ENCODE peak calls at places on chromosomes 1 and 21, in four cellular contexts. F is prostate gland, Q is tibial nerve, L is gastrocnemius medialis. V is an unnamed sample.

GRCh38 chr1:115469703-115470476 is 131.8 kb upstream of the NGF start:
- DNase-seq in Q (no peak), L (peak), F (no peak), V (peak)

GRCh38 chr1:19643113-19643512 is 998 bp upstream of the NBL1 start:
- DNase-seq in Q (no peak), F (peak), L (no peak), V (no peak)

GRCh38 chr1:29368936-29369932 is 132.9 kb downstream of the PTPRU start:
- DNase-seq in Q (no peak), L (no peak), F (no peak), V (no peak)

GRCh38 chr1:172914517-172915144 is 136.1 kb downstream of the TNFSF18 start:
- DNase-seq in L (no peak), F (no peak), Q (no peak), V (no peak)

GRCh38 chr21:45824546-45825208 is 156.9 kb upstream of the COL6A1 start:
- DNase-seq in Q (no peak), L (no peak), F (no peak), V (no peak)

GRCh38 chr1:199723557-199723956 is 304.0 kb upstream of the NR5A2 start:
- DNase-seq in Q (no peak), L (no peak), F (no peak), V (no peak)

GRCh38 chr1:154546264-154547043 is 12.0 kb downstream of the UBE2Q1 start:
- DNase-seq in Q (no peak), L (no peak), F (no peak), V (no peak)

GRCh38 chr1:32695098-32695904 is 7.3 kb downstream of the SYNC start:
- DNase-seq in Q (peak), L (peak), F (no peak), V (peak)

GRCh38 chr1:154961207-154961496 is 430 bp downstream of the PYGO2 start:
- DNase-seq in Q (no peak), L (no peak), F (no peak), V (no peak)

GRCh38 chr1:234535763-234536515 is 57.0 kb upstream of the TARBP1 start:
- DNase-seq in Q (peak), L (peak), F (peak), V (peak)

GRCh38 chr1:106676021-106676420 is 380.5 kb upstream of the PRMT6 start:
- DNase-seq in L (no peak), Q (no peak), F (no peak), V (no peak)

GRCh38 chr1:36803870-36804560 is 230.3 kb downstream of the GRIK3 start:
- DNase-seq in L (no peak), F (no peak), Q (no peak), V (no peak)

GRCh38 chr1:31723828-31724359 is 20.1 kb upstream of the COL16A1 start:
- DNase-seq in L (no peak), F (peak), Q (peak), V (peak)

GRCh38 chr1:84171471-84171870 is 27.4 kb downstream of the PRKACB start:
- DNase-seq in F (no peak), L (no peak), Q (no peak), V (no peak)

GRCh38 chr21:32475162-32475812 is 62.8 kb downstream of the EVA1C start:
- DNase-seq in F (no peak), L (no peak), Q (no peak), V (no peak)

DNA sequence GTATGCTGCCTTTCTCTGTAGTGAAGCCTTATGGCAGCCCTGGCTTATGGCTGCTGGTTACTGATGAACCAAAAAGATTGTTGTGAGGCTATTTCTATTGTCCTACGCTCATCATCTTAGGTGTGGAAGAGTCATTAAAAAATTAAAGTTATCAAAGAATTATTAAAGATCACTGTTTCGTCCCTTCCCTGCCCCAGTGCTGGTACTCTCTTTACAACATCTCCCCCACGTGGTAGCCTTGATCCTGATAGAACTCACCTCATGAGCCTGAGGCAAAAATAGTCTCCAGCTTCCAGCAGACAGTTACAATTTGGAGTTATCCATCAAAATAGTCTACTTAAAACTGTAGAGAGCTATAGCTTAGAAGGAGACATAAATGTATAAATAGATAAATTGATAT is 201.5 kb downstream of the S1PR1 start:
- DNase-seq in F (no peak), Q (no peak), L (no peak), V (no peak)
- TF ChIP-seq CTCF in F (no peak), Q (no peak), L (no peak), V (no peak)

GRCh38 chr1:174999926-175000696 is at the start of gene CACYBP:
- DNase-seq in F (peak), L (peak), Q (peak), V (no peak)
- TF ChIP-seq POLR2A in F (peak), L (peak), Q (peak), V (peak)

GRCh38 chr1:109718495-109718894 is 6.4 kb downstream of the GSTM5 start:
- DNase-seq in F (no peak), L (no peak), Q (no peak), V (no peak)
- H3K4me3 ChIP-seq in F (no peak), L (no peak), Q (no peak), V (no peak)

GRCh38 chr1:42260376-42261078 is 74.5 kb downstream of the FOXJ3 start:
- DNase-seq in F (no peak), Q (no peak), L (no peak), V (no peak)

GRCh38 chr1:42267904-42268303 is 67.1 kb downstream of the FOXJ3 start:
- DNase-seq in F (no peak), L (no peak), Q (no peak), V (no peak)

GRCh38 chr1:42263019-42263418 is 72.0 kb downstream of the FOXJ3 start:
- DNase-seq in F (no peak), Q (no peak), L (no peak), V (no peak)

GRCh38 chr1:42264791-42265190 is 70.2 kb downstream of the FOXJ3 start:
- DNase-seq in F (no peak), L (no peak), Q (no peak), V (no peak)

GRCh38 chr1:42266253-42267135 is 68.5 kb downstream of the FOXJ3 start:
- DNase-seq in L (no peak), Q (no peak), F (peak), V (no peak)
- TF ChIP-seq CTCF in L (no peak), Q (no peak), F (no peak), V (no peak)

GRCh38 chr1:100896481-100896982 is 642 bp downstream of the SLC30A7 start:
- DNase-seq in F (peak), Q (no peak), L (no peak), V (no peak)
- TF ChIP-seq POLR2A in F (peak), Q (no peak), L (no peak), V (no peak)

DNA sequence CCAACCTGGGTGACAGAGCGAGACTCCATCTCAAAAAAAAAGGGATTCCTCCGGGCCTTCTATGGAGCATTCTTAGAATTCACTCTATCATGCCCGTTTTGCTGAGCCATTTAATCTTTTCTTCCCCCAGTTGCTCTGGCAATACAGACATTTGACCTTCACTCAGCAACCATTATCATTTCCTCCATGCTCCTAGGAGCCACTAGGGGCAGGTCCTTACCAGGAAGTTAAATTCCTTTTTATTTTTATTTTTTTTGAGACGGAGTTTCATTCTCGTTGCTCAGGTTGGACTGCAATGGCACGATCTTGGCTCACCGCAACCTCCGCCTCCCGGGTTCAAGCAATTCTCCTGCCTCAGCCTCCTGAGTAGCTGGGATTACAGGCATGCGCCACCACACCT is 9.7 kb upstream of the CGN start:
- DNase-seq in L (no peak), F (no peak), Q (no peak), V (no peak)
- H3K4me3 ChIP-seq in L (no peak), F (no peak), Q (no peak), V (no peak)

GRCh38 chr1:12376236-12377064 is 146.6 kb downstream of the VPS13D start:
- DNase-seq in F (no peak), Q (no peak), L (no peak), V (no peak)
- TF ChIP-seq CTCF in F (no peak), Q (no peak), L (no peak), V (no peak)

GRCh38 chr1:25197982-25198681 is 34.2 kb downstream of the SYF2 start:
- DNase-seq in Q (no peak), L (no peak), F (peak), V (no peak)
- TF ChIP-seq POLR2A in Q (no peak), L (no peak), F (no peak), V (no peak)

V was measured in uterus.